ENCODE peak calls at places on chromosome X, in ten cellular contexts. N is fibroblast of mammary gland; T is pancreas; F is cardiac septum; J is activated T-cell treated with anti-CD3 and anti-CD28 coated beads, Interleukin-2, amount 50 U/mL, for 72 hours; G is Calu3; A is activated naive CD4-positive, alpha-beta T cell treated with anti-CD3 and anti-CD28 coated beads, Interleukin-2, amount 50 U/mL, for 16 hours; Y is HL-60; M is stimulated activated naive B cell treated with anti-CD40 and anti-IgM and Interleukin-4, amounts not matched to agents 10 μg/mL and 1 μg/mL and 100 μg/mL, for 72 hours; U is NCI-H82. H is an unnamed sample.

GRCh38 chrX:141439651-141440050 is 144.9 kb downstream of the SPANXA1 start:
- DNase-seq in U (no peak), M (no peak), Y (no peak), J (no peak), N (peak; percentile 10), T (no peak), A (no peak), G (no peak), F (no peak), H (no peak)

GRCh38 chrX:123392921-123393320 is 208.8 kb downstream of the GRIA3 start:
- DNase-seq in F (no peak), G (no peak), T (no peak), A (no peak), N (no peak), M (no peak), J (no peak), Y (no peak), U (no peak), H (no peak)

GRCh38 chrX:133722756-133723155 is 262.6 kb downstream of the GPC3 start:
- DNase-seq in U (no peak), J (peak; percentile 2), Y (no peak), N (no peak), F (no peak), T (no peak), M (no peak), G (no peak), A (peak; percentile 8), H (no peak)

GRCh38 chrX:29071525-29071924 is 484.3 kb downstream of the IL1RAPL1 start:
- DNase-seq in F (no peak), T (no peak), N (peak; percentile 32), A (no peak), U (no peak), M (no peak), Y (no peak), G (no peak), J (no peak), H (no peak)

GRCh38 chrX:11188664-11189063 is 77.5 kb downstream of the HCCS start:
- DNase-seq in F (no peak), J (peak; percentile 1), Y (no peak), A (no peak), M (no peak), U (no peak), G (no peak), N (peak; percentile 72), T (no peak), H (no peak)

GRCh38 chrX:31227250-31227649 is 155.4 kb upstream of the FTHL17 start:
- DNase-seq in J (no peak), M (no peak), F (no peak), U (no peak), T (no peak), G (no peak), N (peak; percentile 52), Y (no peak), A (no peak), H (no peak)

GRCh38 chrX:100745205-100745604 is 13.3 kb upstream of the SYTL4 start:
- DNase-seq in M (no peak), G (no peak), Y (no peak), T (no peak), J (no peak), A (no peak), U (no peak), F (no peak), N (no peak), H (no peak)

GRCh38 chrX:24862343-24862742 is 153.4 kb downstream of the ARX start:
- DNase-seq in G (no peak), A (no peak), M (no peak), T (no peak), Y (no peak), N (peak; percentile 47), F (no peak), J (no peak), U (no peak), H (no peak)

GRCh38 chrX:23890933-23891332 is 16.8 kb downstream of the APOO start:
- DNase-seq in N (no peak), G (no peak), J (no peak), M (no peak), F (no peak), T (no peak), A (no peak), U (no peak), Y (no peak), H (no peak)

GRCh38 chrX:47581731-47582647 is at the start of gene TIMP1:
- DNase-seq in M (peak; percentile 68), N (peak; percentile 92), U (peak; percentile 93), T (peak; percentile 64), J (peak; percentile 82), F (peak; percentile 94), A (peak; percentile 78), G (peak; percentile 87), Y (no peak), H (peak; percentile 84)

GRCh38 chrX:49079489-49080428 is at the start of gene WDR45:
- DNase-seq in N (peak; percentile 60), F (peak; percentile 91), Y (peak; percentile 41), M (peak; percentile 68), A (peak; percentile 65), G (peak; percentile 74), T (peak; percentile 64), J (peak; percentile 74), U (peak; percentile 57), H (peak; percentile 87)

GRCh38 chrX:134760671-134761070 is 102.4 kb upstream of the PLAC1 start:
- DNase-seq in T (no peak), J (no peak), G (no peak), U (no peak), Y (no peak), F (no peak), M (no peak), A (no peak), N (peak; percentile 35), H (no peak)

GRCh38 chrX:65926095-65927019 is 113.5 kb downstream of the VSIG4 start:
- DNase-seq in N (no peak), F (no peak), M (peak; percentile 62), A (peak; percentile 40), J (peak; percentile 19), G (no peak), U (no peak), T (no peak), Y (peak; percentile 41), H (no peak)

GRCh38 chrX:22300130-22300529 is 27.4 kb downstream of the CBLL2 start:
- DNase-seq in F (no peak), J (no peak), M (no peak), Y (no peak), N (peak; percentile 51), A (no peak), T (no peak), G (peak; percentile 1), U (peak; percentile 84), H (peak; percentile 33)

GRCh38 chrX:21487832-21488231 is 113.6 kb downstream of the CNKSR2 start:
- DNase-seq in J (no peak), T (no peak), A (no peak), M (no peak), U (peak; percentile 76), G (peak; percentile 59), F (no peak), N (no peak), Y (no peak), H (no peak)

GRCh38 chrX:68728186-68728585 is 80.7 kb downstream of the STARD8 start:
- DNase-seq in T (no peak), Y (no peak), J (no peak), A (no peak), G (no peak), U (no peak), M (no peak), F (peak; percentile 35), N (no peak), H (no peak)

GRCh38 chrX:133005038-133005437 is 46.6 kb upstream of the HS6ST2 start:
- DNase-seq in N (peak; percentile 17), J (no peak), G (peak; percentile 2), M (no peak), U (peak; percentile 8), A (no peak), F (no peak), Y (no peak), T (no peak), H (peak; percentile 1)

GRCh38 chrX:107935664-107936433 is 46.3 kb downstream of the TEX13B start:
- DNase-seq in F (no peak), A (no peak), M (no peak), T (peak; percentile 18), N (peak; percentile 20), Y (no peak), J (no peak), U (no peak), G (peak; percentile 21), H (no peak)

GRCh38 chrX:10047631-10048030 is 80.5 kb downstream of the CLDN34 start:
- DNase-seq in U (no peak), T (no peak), G (no peak), A (no peak), N (no peak), Y (no peak), J (no peak), M (no peak), F (no peak), H (no peak)

GRCh38 chrX:109857898-109858297 is 124.8 kb upstream of the ACSL4 start:
- DNase-seq in J (no peak), N (peak; percentile 63), U (no peak), F (no peak), T (no peak), G (no peak), M (no peak), A (no peak), Y (no peak), H (no peak)

GRCh38 chrX:149151805-149152757 is 353.0 kb downstream of the IDS start:
- DNase-seq in F (no peak), T (no peak), A (no peak), J (no peak), N (peak; percentile 89), Y (no peak), G (no peak), U (no peak), M (no peak), H (no peak)

GRCh38 chrX:78105944-78106650 is 2.0 kb downstream of the PGK1 start:
- DNase-seq in T (no peak), N (no peak), M (no peak), A (peak; percentile 20), F (no peak), J (no peak), G (no peak), Y (no peak), U (no peak), H (no peak)

GRCh38 chrX:123899701-123900100 is 39.8 kb downstream of the XIAP start:
- DNase-seq in U (no peak), F (no peak), T (no peak), J (no peak), M (no peak), A (no peak), Y (no peak), G (no peak), N (peak; percentile 44), H (no peak)

GRCh38 chrX:103585421-103586313 is at the start of gene TCEAL4:
- DNase-seq in F (peak; percentile 82), J (peak; percentile 32), M (no peak), A (peak; percentile 39), Y (no peak), U (peak; percentile 68), N (peak; percentile 16), G (peak; percentile 56), T (peak; percentile 47), H (peak; percentile 19)

GRCh38 chrX:136822337-136823095 is 41.8 kb upstream of the ARHGEF6 start:
- DNase-seq in G (no peak), M (no peak), N (peak; percentile 69), T (no peak), Y (no peak), U (no peak), J (no peak), A (no peak), F (no peak), H (no peak)

GRCh38 chrX:72052415-72053090 is 79.2 kb downstream of the RTL5 start:
- DNase-seq in N (peak; percentile 14), M (no peak), F (peak; percentile 19), U (no peak), G (no peak), Y (no peak), T (no peak), A (no peak), J (no peak), H (no peak)

GRCh38 chrX:40755291-40756249 is 20.2 kb upstream of the MED14 start:
- DNase-seq in N (peak; percentile 33), U (no peak), M (no peak), T (no peak), J (no peak), F (peak; percentile 84), A (no peak), G (no peak), Y (no peak), H (peak; percentile 27)

GRCh38 chrX:41002021-41002420 is 83.2 kb upstream of the USP9X start:
- DNase-seq in G (no peak), A (no peak), F (no peak), U (no peak), J (no peak), M (no peak), Y (no peak), N (no peak), T (peak; percentile 18), H (no peak)